ENCODE peak calls at places on chromosomes 5 and 9, in four cellular contexts. One of them, this sample, is unnamed.
A peak's percentile ranks its signal among the peaks of the same experiment; 100 is the strongest.

GRCh38 chr9:16417749-16418148 is 452.7 kb downstream of the BNC2 start:
- DNase-seq in breast epithelium: no peak
- DNase-seq in GM12865: no peak
- DNase-seq in choroid plexus epithelial cell: peak; percentile 71
- DNase-seq in this sample: no peak

GRCh38 chr9:116939605-116940004 is 252.5 kb downstream of the TRIM32 start:
- DNase-seq in breast epithelium: no peak
- DNase-seq in GM12865: peak; percentile 35
- DNase-seq in choroid plexus epithelial cell: no peak
- DNase-seq in this sample: no peak

GRCh38 chr9:13715430-13715829 is 435.9 kb upstream of the MPDZ start:
- DNase-seq in breast epithelium: no peak
- DNase-seq in GM12865: no peak
- DNase-seq in choroid plexus epithelial cell: no peak
- DNase-seq in this sample: no peak

GRCh38 chr5:137192293-137192743 is 306.8 kb downstream of the SPOCK1 start:
- DNase-seq in breast epithelium: no peak
- DNase-seq in GM12865: no peak
- DNase-seq in choroid plexus epithelial cell: no peak
- DNase-seq in this sample: peak; percentile 51

GRCh38 chr5:62281411-62281810 is 24.6 kb upstream of the KIF2A start:
- DNase-seq in breast epithelium: no peak
- DNase-seq in GM12865: no peak
- DNase-seq in choroid plexus epithelial cell: no peak
- DNase-seq in this sample: no peak

GRCh38 chr5:124948062-124948753 is 201.8 kb upstream of the ZNF608 start:
- DNase-seq in breast epithelium: peak; percentile 45
- DNase-seq in GM12865: no peak
- DNase-seq in choroid plexus epithelial cell: peak; percentile 9
- DNase-seq in this sample: no peak

GRCh38 chr9:134468358-134468757 is 142.1 kb downstream of the RXRA start:
- DNase-seq in breast epithelium: no peak
- DNase-seq in GM12865: no peak
- DNase-seq in choroid plexus epithelial cell: no peak
- DNase-seq in this sample: no peak

GRCh38 chr9:132651259-132651658 is 18.5 kb downstream of the DDX31 start:
- DNase-seq in breast epithelium: no peak
- DNase-seq in GM12865: peak; percentile 5
- DNase-seq in choroid plexus epithelial cell: peak; percentile 96
- DNase-seq in this sample: peak; percentile 64

GRCh38 chr5:79318935-79319614 is 83.1 kb downstream of the JMY start:
- DNase-seq in breast epithelium: no peak
- DNase-seq in GM12865: no peak
- DNase-seq in choroid plexus epithelial cell: peak; percentile 91
- DNase-seq in this sample: peak; percentile 92

GRCh38 chr5:30539004-30539634 is 654.4 kb upstream of the CDH6 start:
- DNase-seq in breast epithelium: no peak
- DNase-seq in GM12865: no peak
- DNase-seq in choroid plexus epithelial cell: peak; percentile 92
- DNase-seq in this sample: no peak

DNA sequence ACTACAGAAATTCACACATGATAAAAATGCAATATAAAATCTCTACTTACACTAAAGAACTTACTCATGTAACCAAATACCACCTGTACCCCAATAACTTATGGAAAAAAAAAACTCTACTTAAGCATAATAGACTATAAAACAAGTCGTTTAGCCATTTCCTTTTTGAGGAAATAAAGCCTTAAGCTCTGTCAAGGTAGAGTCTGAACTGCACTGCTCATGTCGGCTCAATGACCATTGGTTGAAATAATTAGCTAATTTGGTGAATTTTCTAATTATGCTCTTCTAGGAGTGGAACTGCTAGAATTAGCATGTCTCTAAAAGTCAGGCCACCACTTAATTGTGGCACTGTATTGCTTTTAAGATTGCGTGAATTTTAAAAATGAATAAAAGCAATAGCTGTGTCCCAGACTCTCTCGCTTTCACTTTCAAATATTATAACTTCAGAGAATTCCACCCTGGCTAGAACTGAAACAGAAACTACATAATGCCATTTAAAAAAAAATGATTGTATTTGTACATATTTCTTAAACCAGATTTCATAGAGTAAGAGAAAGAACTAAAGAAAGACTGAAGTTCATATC is 113.0 kb upstream of the PCA3 start:
- DNase-seq in breast epithelium: no peak
- DNase-seq in GM12865: peak; percentile 12
- DNase-seq in choroid plexus epithelial cell: peak; percentile 50
- DNase-seq in this sample: no peak
- H3K4me3 ChIP-seq in breast epithelium: peak overlapping the region; percentile 44
- H3K4me3 ChIP-seq in GM12865: no peak overlapping the region
- H3K4me3 ChIP-seq in choroid plexus epithelial cell: no peak overlapping the region
- H3K4me3 ChIP-seq in this sample: no peak overlapping the region

GRCh38 chr9:74044844-74045243 is 452.3 kb upstream of the RORB start:
- DNase-seq in breast epithelium: no peak
- DNase-seq in GM12865: no peak
- DNase-seq in choroid plexus epithelial cell: no peak
- DNase-seq in this sample: no peak
- TF ChIP-seq CTCF in breast epithelium: no peak
- TF ChIP-seq CTCF in GM12865: no peak
- TF ChIP-seq CTCF in choroid plexus epithelial cell: no peak
- TF ChIP-seq CTCF in this sample: no peak

GRCh38 chr5:172858990-172859811 is 25.1 kb downstream of the ERGIC1 start:
- DNase-seq in breast epithelium: no peak
- DNase-seq in GM12865: no peak
- DNase-seq in choroid plexus epithelial cell: peak; percentile 64
- DNase-seq in this sample: peak; percentile 91
- H3K4me3 ChIP-seq in breast epithelium: no peak overlapping the region
- H3K4me3 ChIP-seq in GM12865: no peak overlapping the region
- H3K4me3 ChIP-seq in choroid plexus epithelial cell: no peak overlapping the region
- H3K4me3 ChIP-seq in this sample: no peak overlapping the region

GRCh38 chr9:94821098-94821930 is 94.8 kb downstream of the AOPEP start:
- DNase-seq in breast epithelium: no peak
- DNase-seq in GM12865: peak; percentile 73
- DNase-seq in choroid plexus epithelial cell: no peak
- DNase-seq in this sample: no peak
- TF ChIP-seq CTCF in breast epithelium: no peak
- TF ChIP-seq CTCF in GM12865: no peak
- TF ChIP-seq CTCF in choroid plexus epithelial cell: no peak
- TF ChIP-seq CTCF in this sample: no peak

GRCh38 chr5:134225780-134226440 is at the start of gene PPP2CA:
- DNase-seq in breast epithelium: peak; percentile 98
- DNase-seq in GM12865: peak; percentile 99
- DNase-seq in choroid plexus epithelial cell: peak; percentile 99
- DNase-seq in this sample: peak; percentile 98

GRCh38 chr5:134227259-134227658 is 1.4 kb upstream of the PPP2CA start:
- DNase-seq in breast epithelium: no peak
- DNase-seq in GM12865: peak; percentile 21
- DNase-seq in choroid plexus epithelial cell: peak; percentile 25
- DNase-seq in this sample: peak; percentile 40

GRCh38 chr5:134226441-134227192 is 744 bp upstream of the PPP2CA start:
- DNase-seq in breast epithelium: no peak
- DNase-seq in GM12865: peak; percentile 67
- DNase-seq in choroid plexus epithelial cell: peak; percentile 35
- DNase-seq in this sample: peak; percentile 31

GRCh38 chr5:134224905-134225779 is 731 bp downstream of the PPP2CA start:
- DNase-seq in breast epithelium: peak; percentile 44
- DNase-seq in GM12865: peak; percentile 72
- DNase-seq in choroid plexus epithelial cell: peak; percentile 62
- DNase-seq in this sample: peak; percentile 57

DNA sequence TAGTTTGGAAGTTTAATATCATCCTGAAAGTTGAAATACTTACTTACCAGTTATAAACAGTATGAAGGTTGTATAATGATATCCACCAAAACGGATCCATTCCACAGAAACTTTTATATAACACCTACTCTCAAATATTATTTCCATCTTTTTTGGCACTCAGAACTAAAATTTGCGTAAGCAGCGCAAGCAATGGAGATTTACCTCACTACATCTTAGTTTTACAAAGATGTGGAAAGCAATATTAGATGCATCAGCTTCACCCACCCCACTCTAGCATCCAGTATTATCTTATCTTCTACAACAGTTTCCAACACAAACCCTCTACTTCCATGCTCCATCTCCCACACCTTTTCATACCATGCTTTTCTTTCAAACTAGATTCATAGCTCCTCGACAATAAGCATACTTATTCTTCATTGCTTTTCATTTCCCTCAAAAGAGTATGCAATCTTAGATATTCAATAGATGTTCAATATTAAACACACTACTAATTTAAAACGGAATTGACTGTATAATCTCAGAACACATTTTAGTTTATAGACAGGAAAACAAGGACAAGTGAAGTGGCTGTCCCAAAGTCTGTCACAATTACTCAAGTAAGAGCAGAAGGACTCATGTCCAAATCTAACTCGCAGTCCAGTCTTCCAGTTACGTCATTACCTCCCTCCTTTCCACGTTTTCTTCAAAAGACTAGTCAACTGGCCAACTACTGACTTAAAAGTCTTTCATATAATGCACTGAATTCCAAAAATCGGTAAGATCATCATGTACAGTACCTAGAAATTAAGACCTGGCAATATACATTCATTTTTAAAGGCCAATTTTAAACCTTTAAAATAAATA is 2.2 kb downstream of the PPP2CA start:
- DNase-seq in breast epithelium: no peak
- DNase-seq in GM12865: no peak
- DNase-seq in choroid plexus epithelial cell: peak; percentile 33
- DNase-seq in this sample: no peak
- H3K4me3 ChIP-seq in breast epithelium: peak overlapping the region; percentile 97
- H3K4me3 ChIP-seq in GM12865: peak overlapping the region; percentile 100
- H3K4me3 ChIP-seq in choroid plexus epithelial cell: peak overlapping the region; percentile 97
- H3K4me3 ChIP-seq in this sample: peak overlapping the region; percentile 95

This sample was measured in AG10803.